ENCODE peak calls at places on chromosomes 2 and 18, in ten cellular contexts. G is myocyte; A is lung; J is activated CD8-positive, alpha-beta memory T cell treated with anti-CD3 and anti-CD28 coated beads, Interleukin-2, amount 10 ng/mL, durations not matched to agents 7 days and 5 days; T is activated CD4-positive, alpha-beta T cell treated with anti-CD3 and anti-CD28 coated beads, Interleukin-2, amount 50 U/mL, for 1 hour; I is naive B cell; N is hypothalamus; Y is PC-3; U is T-cell; D is DND-41. O is an unnamed sample.

GRCh38 chr2:239267411-239267941 is 133.3 kb downstream of the HDAC4 start:
- DNase-seq in Y (peak), J (peak), U (peak), D (peak), N (no peak), G (peak), T (peak), I (peak), A (peak), O (peak)

GRCh38 chr2:26438926-26439325 is 37.2 kb downstream of the DRC1 start:
- DNase-seq in G (no peak), Y (no peak), U (no peak), T (no peak), D (no peak), J (peak), A (no peak), N (no peak), I (no peak), O (no peak)

GRCh38 chr2:178796079-178796677 is 11.0 kb downstream of the TTN start:
- DNase-seq in N (no peak), I (peak), J (no peak), D (no peak), U (no peak), Y (peak), T (no peak), A (no peak), G (peak), O (no peak)

GRCh38 chr2:173118385-173118784 is 42.7 kb downstream of the MAP3K20 start:
- DNase-seq in A (no peak), D (no peak), N (no peak), J (no peak), T (no peak), U (no peak), G (no peak), I (no peak), Y (no peak), O (no peak)

GRCh38 chr2:64120008-64120407 is 24.2 kb downstream of the PELI1 start:
- DNase-seq in J (no peak), T (no peak), A (no peak), Y (no peak), U (no peak), G (no peak), D (no peak), I (no peak), N (no peak), O (no peak)

GRCh38 chr2:202108345-202108744 is 35.3 kb downstream of the KIAA2012 start:
- DNase-seq in I (no peak), T (no peak), D (no peak), U (no peak), J (no peak), Y (no peak), G (no peak), N (no peak), A (no peak), O (no peak)

GRCh38 chr2:11899264-11899818 is 152.9 kb downstream of the LPIN1 start:
- DNase-seq in Y (peak), T (no peak), A (no peak), I (no peak), U (no peak), G (no peak), D (no peak), J (no peak), N (no peak), O (no peak)

GRCh38 chr2:64675860-64676259 is 22.1 kb upstream of the SERTAD2 start:
- DNase-seq in J (peak), N (no peak), T (no peak), A (no peak), D (no peak), U (no peak), I (no peak), Y (peak), G (peak), O (no peak)

GRCh38 chr2:200506679-200507078 is 3.2 kb downstream of the KCTD18 start:
- DNase-seq in T (no peak), G (no peak), J (no peak), D (no peak), Y (no peak), U (no peak), A (no peak), I (no peak), N (no peak), O (no peak)

GRCh38 chr2:195479407-195479806 is 177.6 kb upstream of the SLC39A10 start:
- DNase-seq in D (no peak), G (no peak), U (no peak), A (no peak), J (no peak), T (no peak), N (no peak), Y (no peak), I (no peak), O (no peak)

GRCh38 chr2:169105433-169105832 is 36.1 kb downstream of the DHRS9 start:
- DNase-seq in T (no peak), N (no peak), I (no peak), U (no peak), D (no peak), G (no peak), A (no peak), Y (no peak), J (no peak), O (peak)

GRCh38 chr18:58117685-58118403 is 73.8 kb downstream of the NEDD4L start:
- DNase-seq in J (no peak), I (no peak), N (no peak), T (no peak), Y (peak), D (no peak), G (peak), A (peak), U (no peak), O (no peak)

GRCh38 chr2:240594511-240595380 is 8.2 kb downstream of the CAPN10 start:
- DNase-seq in I (no peak), N (no peak), T (no peak), J (no peak), A (no peak), Y (no peak), D (no peak), U (no peak), G (no peak), O (no peak)

GRCh38 chr2:205769879-205770278 is 87.6 kb downstream of the NRP2 start:
- DNase-seq in I (no peak), N (no peak), A (no peak), T (no peak), D (no peak), J (no peak), U (no peak), Y (no peak), G (no peak), O (no peak)

GRCh38 chr18:63540131-63540530 is 2.0 kb upstream of the SERPINB12 start:
- DNase-seq in T (no peak), I (no peak), Y (peak), N (no peak), U (no peak), A (no peak), J (no peak), G (peak), D (no peak), O (no peak)

GRCh38 chr18:61612517-61612916 is 279.3 kb downstream of the CDH20 start:
- DNase-seq in A (no peak), D (no peak), Y (no peak), I (no peak), G (no peak), U (no peak), J (no peak), T (no peak), N (no peak), O (no peak)

GRCh38 chr18:13003466-13003896 is 12.3 kb downstream of the CEP192 start:
- DNase-seq in D (peak), A (no peak), T (no peak), G (peak), U (peak), I (no peak), Y (peak), N (no peak), J (no peak), O (no peak)

GRCh38 chr2:160343404-160343803 is 143.3 kb upstream of the ITGB6 start:
- DNase-seq in U (no peak), D (no peak), N (no peak), J (no peak), A (no peak), T (no peak), G (no peak), I (no peak), Y (no peak), O (no peak)

GRCh38 chr2:205680903-205681302 is 1.4 kb upstream of the NRP2 start:
- DNase-seq in U (no peak), D (no peak), I (no peak), T (no peak), G (no peak), J (no peak), N (no peak), Y (no peak), A (no peak), O (no peak)

GRCh38 chr2:29650634-29651097 is 270.7 kb downstream of the ALK start:
- DNase-seq in Y (peak), J (no peak), T (no peak), D (no peak), A (no peak), I (no peak), N (no peak), G (no peak), U (no peak), O (no peak)

GRCh38 chr18:12657048-12657848 is 659 bp downstream of the SPIRE1 start:
- DNase-seq in I (peak), G (peak), D (no peak), N (no peak), T (no peak), J (no peak), A (peak), U (peak), Y (peak), O (peak)

GRCh38 chr2:240990266-240990529 is 8.2 kb upstream of the SNED1 start:
- DNase-seq in I (no peak), N (no peak), D (no peak), A (no peak), Y (no peak), G (no peak), U (no peak), J (no peak), T (no peak), O (no peak)